ENCODE peak calls at places on chromosomes 11 and 22, in nine cellular contexts. One of them, this sample, is unnamed.

GRCh38 chr11:95182397-95182796 is 48.6 kb downstream of the SESN3 start:
- DNase-seq in fibroblast of the aortic adventitia: no peak
- DNase-seq in NCI-H1436: no peak
- DNase-seq in upper lobe of right lung: no peak
- DNase-seq in C1 segment of cervical spinal cord: no peak
- DNase-seq in skeletal muscle cell: no peak
- DNase-seq in effector CD4-positive, alpha-beta T cell: no peak
- DNase-seq in cardiac muscle cell: no peak
- DNase-seq in NCI-H1417: no peak
- DNase-seq in this sample: no peak

GRCh38 chr11:21514298-21514697 is 678.6 kb upstream of the ANO5 start:
- DNase-seq in fibroblast of the aortic adventitia: no peak
- DNase-seq in NCI-H1436: no peak
- DNase-seq in upper lobe of right lung: no peak
- DNase-seq in C1 segment of cervical spinal cord: no peak
- DNase-seq in skeletal muscle cell: no peak
- DNase-seq in effector CD4-positive, alpha-beta T cell: no peak
- DNase-seq in cardiac muscle cell: peak
- DNase-seq in NCI-H1417: no peak
- DNase-seq in this sample: no peak

GRCh38 chr22:29011200-29011867 is 50.3 kb downstream of the C22orf31 start:
- DNase-seq in fibroblast of the aortic adventitia: no peak
- DNase-seq in NCI-H1436: no peak
- DNase-seq in upper lobe of right lung: peak
- DNase-seq in C1 segment of cervical spinal cord: no peak
- DNase-seq in skeletal muscle cell: no peak
- DNase-seq in effector CD4-positive, alpha-beta T cell: no peak
- DNase-seq in cardiac muscle cell: no peak
- DNase-seq in NCI-H1417: no peak
- DNase-seq in this sample: no peak

GRCh38 chr22:28016781-28017557 is 97.9 kb upstream of the PITPNB start:
- DNase-seq in fibroblast of the aortic adventitia: no peak
- DNase-seq in NCI-H1436: no peak
- DNase-seq in upper lobe of right lung: peak
- DNase-seq in C1 segment of cervical spinal cord: no peak
- DNase-seq in skeletal muscle cell: no peak
- DNase-seq in effector CD4-positive, alpha-beta T cell: no peak
- DNase-seq in cardiac muscle cell: no peak
- DNase-seq in NCI-H1417: no peak
- DNase-seq in this sample: no peak

GRCh38 chr22:48089601-48090331 is 1327.3 kb downstream of the TBC1D22A start:
- DNase-seq in fibroblast of the aortic adventitia: no peak
- DNase-seq in NCI-H1436: no peak
- DNase-seq in upper lobe of right lung: peak
- DNase-seq in C1 segment of cervical spinal cord: no peak
- DNase-seq in skeletal muscle cell: no peak
- DNase-seq in effector CD4-positive, alpha-beta T cell: no peak
- DNase-seq in cardiac muscle cell: no peak
- DNase-seq in NCI-H1417: no peak
- DNase-seq in this sample: no peak

GRCh38 chr11:111693224-111693937 is 72.8 kb downstream of the PPP2R1B start:
- DNase-seq in fibroblast of the aortic adventitia: no peak
- DNase-seq in NCI-H1436: no peak
- DNase-seq in upper lobe of right lung: no peak
- DNase-seq in C1 segment of cervical spinal cord: no peak
- DNase-seq in skeletal muscle cell: no peak
- DNase-seq in effector CD4-positive, alpha-beta T cell: no peak
- DNase-seq in cardiac muscle cell: no peak
- DNase-seq in NCI-H1417: no peak
- DNase-seq in this sample: no peak

GRCh38 chr22:38314992-38315800 is 2.0 kb downstream of the CSNK1E start:
- DNase-seq in fibroblast of the aortic adventitia: peak
- DNase-seq in NCI-H1436: no peak
- DNase-seq in upper lobe of right lung: no peak
- DNase-seq in C1 segment of cervical spinal cord: no peak
- DNase-seq in skeletal muscle cell: no peak
- DNase-seq in effector CD4-positive, alpha-beta T cell: no peak
- DNase-seq in cardiac muscle cell: no peak
- DNase-seq in NCI-H1417: no peak
- DNase-seq in this sample: no peak

GRCh38 chr22:36775589-36775965 is 342 bp downstream of the IFT27 start:
- DNase-seq in fibroblast of the aortic adventitia: peak
- DNase-seq in NCI-H1436: peak
- DNase-seq in upper lobe of right lung: no peak
- DNase-seq in C1 segment of cervical spinal cord: peak
- DNase-seq in skeletal muscle cell: no peak
- DNase-seq in effector CD4-positive, alpha-beta T cell: peak
- DNase-seq in cardiac muscle cell: peak
- DNase-seq in NCI-H1417: no peak
- DNase-seq in this sample: peak

GRCh38 chr11:69221086-69221485 is 65.4 kb downstream of the SMIM38 start:
- DNase-seq in fibroblast of the aortic adventitia: no peak
- DNase-seq in NCI-H1436: no peak
- DNase-seq in upper lobe of right lung: no peak
- DNase-seq in C1 segment of cervical spinal cord: no peak
- DNase-seq in skeletal muscle cell: no peak
- DNase-seq in effector CD4-positive, alpha-beta T cell: no peak
- DNase-seq in cardiac muscle cell: no peak
- DNase-seq in NCI-H1417: no peak
- DNase-seq in this sample: no peak

GRCh38 chr11:85672111-85672875 is 7.4 kb upstream of the CREBZF start:
- DNase-seq in fibroblast of the aortic adventitia: no peak
- DNase-seq in NCI-H1436: no peak
- DNase-seq in upper lobe of right lung: no peak
- DNase-seq in C1 segment of cervical spinal cord: no peak
- DNase-seq in skeletal muscle cell: no peak
- DNase-seq in effector CD4-positive, alpha-beta T cell: no peak
- DNase-seq in cardiac muscle cell: no peak
- DNase-seq in NCI-H1417: no peak
- DNase-seq in this sample: no peak

GRCh38 chr11:71241721-71242259 is 10.6 kb downstream of the SHANK2 start:
- DNase-seq in fibroblast of the aortic adventitia: no peak
- DNase-seq in NCI-H1436: no peak
- DNase-seq in upper lobe of right lung: no peak
- DNase-seq in C1 segment of cervical spinal cord: no peak
- DNase-seq in skeletal muscle cell: no peak
- DNase-seq in effector CD4-positive, alpha-beta T cell: no peak
- DNase-seq in cardiac muscle cell: no peak
- DNase-seq in NCI-H1417: no peak
- DNase-seq in this sample: no peak

GRCh38 chr11:112087212-112087611 is 539 bp downstream of the SDHD start:
- DNase-seq in fibroblast of the aortic adventitia: no peak
- DNase-seq in NCI-H1436: no peak
- DNase-seq in upper lobe of right lung: no peak
- DNase-seq in C1 segment of cervical spinal cord: no peak
- DNase-seq in skeletal muscle cell: no peak
- DNase-seq in effector CD4-positive, alpha-beta T cell: no peak
- DNase-seq in cardiac muscle cell: no peak
- DNase-seq in NCI-H1417: no peak
- DNase-seq in this sample: no peak

GRCh38 chr22:19419086-19419463 is 12.5 kb downstream of the HIRA start:
- DNase-seq in fibroblast of the aortic adventitia: no peak
- DNase-seq in NCI-H1436: no peak
- DNase-seq in upper lobe of right lung: no peak
- DNase-seq in C1 segment of cervical spinal cord: no peak
- DNase-seq in skeletal muscle cell: no peak
- DNase-seq in effector CD4-positive, alpha-beta T cell: no peak
- DNase-seq in cardiac muscle cell: no peak
- DNase-seq in NCI-H1417: no peak
- DNase-seq in this sample: no peak

GRCh38 chr11:95937358-95937757 is 13.5 kb upstream of the MTMR2 start:
- DNase-seq in fibroblast of the aortic adventitia: no peak
- DNase-seq in NCI-H1436: no peak
- DNase-seq in upper lobe of right lung: no peak
- DNase-seq in C1 segment of cervical spinal cord: no peak
- DNase-seq in skeletal muscle cell: no peak
- DNase-seq in effector CD4-positive, alpha-beta T cell: no peak
- DNase-seq in cardiac muscle cell: no peak
- DNase-seq in NCI-H1417: no peak
- DNase-seq in this sample: no peak

GRCh38 chr11:106011481-106011880 is 10.6 kb downstream of the MSANTD4 start:
- DNase-seq in fibroblast of the aortic adventitia: peak
- DNase-seq in NCI-H1436: no peak
- DNase-seq in upper lobe of right lung: no peak
- DNase-seq in C1 segment of cervical spinal cord: no peak
- DNase-seq in skeletal muscle cell: no peak
- DNase-seq in effector CD4-positive, alpha-beta T cell: no peak
- DNase-seq in cardiac muscle cell: no peak
- DNase-seq in NCI-H1417: no peak
- DNase-seq in this sample: no peak

GRCh38 chr11:28632338-28632737 is 524.1 kb downstream of the METTL15 start:
- DNase-seq in fibroblast of the aortic adventitia: no peak
- DNase-seq in NCI-H1436: no peak
- DNase-seq in upper lobe of right lung: no peak
- DNase-seq in C1 segment of cervical spinal cord: no peak
- DNase-seq in skeletal muscle cell: no peak
- DNase-seq in effector CD4-positive, alpha-beta T cell: no peak
- DNase-seq in cardiac muscle cell: no peak
- DNase-seq in NCI-H1417: no peak
- DNase-seq in this sample: no peak

GRCh38 chr22:27552863-27553262 is 248.7 kb downstream of the MN1 start:
- DNase-seq in fibroblast of the aortic adventitia: no peak
- DNase-seq in NCI-H1436: no peak
- DNase-seq in upper lobe of right lung: no peak
- DNase-seq in C1 segment of cervical spinal cord: no peak
- DNase-seq in skeletal muscle cell: no peak
- DNase-seq in effector CD4-positive, alpha-beta T cell: no peak
- DNase-seq in cardiac muscle cell: no peak
- DNase-seq in NCI-H1417: no peak
- DNase-seq in this sample: no peak

GRCh38 chr22:46274381-46274780 is 6.6 kb downstream of the TTC38 start:
- DNase-seq in fibroblast of the aortic adventitia: no peak
- DNase-seq in NCI-H1436: no peak
- DNase-seq in upper lobe of right lung: no peak
- DNase-seq in C1 segment of cervical spinal cord: no peak
- DNase-seq in skeletal muscle cell: no peak
- DNase-seq in effector CD4-positive, alpha-beta T cell: no peak
- DNase-seq in cardiac muscle cell: no peak
- DNase-seq in NCI-H1417: no peak
- DNase-seq in this sample: no peak

GRCh38 chr22:46777609-46777970 is 15.1 kb downstream of the TBC1D22A start:
- DNase-seq in fibroblast of the aortic adventitia: no peak
- DNase-seq in NCI-H1436: no peak
- DNase-seq in upper lobe of right lung: no peak
- DNase-seq in C1 segment of cervical spinal cord: peak
- DNase-seq in skeletal muscle cell: no peak
- DNase-seq in effector CD4-positive, alpha-beta T cell: no peak
- DNase-seq in cardiac muscle cell: no peak
- DNase-seq in NCI-H1417: peak
- DNase-seq in this sample: no peak

GRCh38 chr11:115238802-115239201 is 265.4 kb downstream of the CADM1 start:
- DNase-seq in fibroblast of the aortic adventitia: no peak
- DNase-seq in NCI-H1436: no peak
- DNase-seq in upper lobe of right lung: no peak
- DNase-seq in C1 segment of cervical spinal cord: no peak
- DNase-seq in skeletal muscle cell: no peak
- DNase-seq in effector CD4-positive, alpha-beta T cell: no peak
- DNase-seq in cardiac muscle cell: no peak
- DNase-seq in NCI-H1417: no peak
- DNase-seq in this sample: no peak

GRCh38 chr11:116733959-116734517 is 38.7 kb downstream of the BUD13 start:
- DNase-seq in fibroblast of the aortic adventitia: no peak
- DNase-seq in NCI-H1436: no peak
- DNase-seq in upper lobe of right lung: no peak
- DNase-seq in C1 segment of cervical spinal cord: no peak
- DNase-seq in skeletal muscle cell: no peak
- DNase-seq in effector CD4-positive, alpha-beta T cell: no peak
- DNase-seq in cardiac muscle cell: no peak
- DNase-seq in NCI-H1417: no peak
- DNase-seq in this sample: no peak

GRCh38 chr11:57481915-57482781 is 21.8 kb downstream of the RTN4RL2 start:
- DNase-seq in fibroblast of the aortic adventitia: no peak
- DNase-seq in NCI-H1436: no peak
- DNase-seq in upper lobe of right lung: no peak
- DNase-seq in C1 segment of cervical spinal cord: no peak
- DNase-seq in skeletal muscle cell: no peak
- DNase-seq in effector CD4-positive, alpha-beta T cell: no peak
- DNase-seq in cardiac muscle cell: no peak
- DNase-seq in NCI-H1417: no peak
- DNase-seq in this sample: no peak

GRCh38 chr11:19633276-19633675 is 79.4 kb upstream of the NAV2 start:
- DNase-seq in fibroblast of the aortic adventitia: peak
- DNase-seq in NCI-H1436: no peak
- DNase-seq in upper lobe of right lung: peak
- DNase-seq in C1 segment of cervical spinal cord: peak
- DNase-seq in skeletal muscle cell: no peak
- DNase-seq in effector CD4-positive, alpha-beta T cell: no peak
- DNase-seq in cardiac muscle cell: peak
- DNase-seq in NCI-H1417: peak
- DNase-seq in this sample: no peak

GRCh38 chr22:46773074-46773473 is 10.6 kb downstream of the TBC1D22A start:
- DNase-seq in fibroblast of the aortic adventitia: no peak
- DNase-seq in NCI-H1436: no peak
- DNase-seq in upper lobe of right lung: no peak
- DNase-seq in C1 segment of cervical spinal cord: no peak
- DNase-seq in skeletal muscle cell: no peak
- DNase-seq in effector CD4-positive, alpha-beta T cell: no peak
- DNase-seq in cardiac muscle cell: no peak
- DNase-seq in NCI-H1417: no peak
- DNase-seq in this sample: no peak

GRCh38 chr11:106399075-106399500 is 321.6 kb downstream of the AASDHPPT start:
- DNase-seq in fibroblast of the aortic adventitia: peak
- DNase-seq in NCI-H1436: no peak
- DNase-seq in upper lobe of right lung: no peak
- DNase-seq in C1 segment of cervical spinal cord: no peak
- DNase-seq in skeletal muscle cell: peak
- DNase-seq in effector CD4-positive, alpha-beta T cell: no peak
- DNase-seq in cardiac muscle cell: no peak
- DNase-seq in NCI-H1417: no peak
- DNase-seq in this sample: no peak

This sample was measured in T-helper 22 cell.